ENCODE peak calls at places on chromosome 13, in four cellular contexts. F is WTC11, X is psoas muscle, M is AG04450. U is an unnamed sample.

GRCh38 chr13:49667773-49668172 is 23.5 kb downstream of the EBPL start:
- DNase-seq in F (no peak), X (no peak), M (no peak), U (no peak)

GRCh38 chr13:48233886-48234488 is 981 bp downstream of the ITM2B start:
- DNase-seq in F (no peak), X (no peak), M (no peak), U (no peak)

GRCh38 chr13:79936368-79937136 is 404.4 kb downstream of the SPRY2 start:
- DNase-seq in F (no peak), X (no peak), M (peak; percentile 97), U (no peak)

GRCh38 chr13:52399037-52399436 is 6.9 kb downstream of the THSD1 start:
- DNase-seq in F (no peak), X (no peak), M (no peak), U (no peak)

GRCh38 chr13:27636624-27637288 is 15.1 kb downstream of the POLR1D start:
- DNase-seq in F (no peak), X (no peak), M (no peak), U (no peak)

GRCh38 chr13:113275387-113275786 is 21.7 kb upstream of the LAMP1 start:
- DNase-seq in F (peak; percentile 57), X (peak; percentile 41), M (peak; percentile 39), U (no peak)

GRCh38 chr13:97004096-97004876 is 10.0 kb upstream of the OXGR1 start:
- DNase-seq in F (no peak), X (no peak), M (peak; percentile 18), U (no peak)

GRCh38 chr13:33728271-33729037 is 89.5 kb upstream of the RFC3 start:
- DNase-seq in F (no peak), X (peak; percentile 26), M (no peak), U (no peak)

GRCh38 chr13:66040506-66040905 is 1189.6 kb downstream of the PCDH9 start:
- DNase-seq in F (no peak), X (no peak), M (no peak), U (no peak)

GRCh38 chr13:47679391-47679790 is 321.7 kb downstream of the SUCLA2 start:
- DNase-seq in F (no peak), X (no peak), M (no peak), U (no peak)

GRCh38 chr13:110240943-110241342 is 66.0 kb downstream of the COL4A1 start:
- DNase-seq in F (no peak), X (no peak), M (no peak), U (no peak)

GRCh38 chr13:29706923-29707322 is 111.4 kb upstream of the SLC7A1 start:
- DNase-seq in F (no peak), X (no peak), M (no peak), U (no peak)

GRCh38 chr13:32726374-32727037 is 140.3 kb downstream of the PDS5B start:
- DNase-seq in F (no peak), X (no peak), M (no peak), U (no peak)

GRCh38 chr13:65631078-65631477 is 1599.1 kb downstream of the PCDH9 start:
- DNase-seq in F (no peak), X (no peak), M (no peak), U (no peak)

GRCh38 chr13:48710160-48710559 is 56.4 kb downstream of the CYSLTR2 start:
- DNase-seq in F (no peak), X (no peak), M (no peak), U (no peak)

GRCh38 chr13:57672168-57672567 is 40.6 kb downstream of the PCDH17 start:
- DNase-seq in F (no peak), X (no peak), M (no peak), U (no peak)

DNA sequence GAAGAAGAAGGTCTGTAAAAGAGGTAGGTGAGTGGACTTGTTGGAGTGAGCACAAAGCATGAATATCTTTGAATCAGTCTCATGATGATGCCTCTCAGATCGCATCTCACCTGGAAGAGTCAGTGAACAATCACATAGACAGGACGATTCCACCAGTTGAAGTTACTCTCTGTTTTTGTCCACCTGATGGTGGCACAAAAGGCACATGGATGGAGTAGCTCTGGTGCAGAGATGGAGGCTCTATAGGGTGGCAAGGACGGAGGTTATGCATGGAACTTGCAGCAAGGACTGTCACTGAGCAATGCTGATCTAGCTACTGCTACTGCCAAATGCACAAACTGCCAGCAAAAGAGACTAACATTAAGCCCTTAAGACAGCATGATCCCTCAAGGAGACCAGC is 10.3 kb upstream of the MYCBP2 start:
- DNase-seq in F (no peak), X (no peak), M (no peak), U (no peak)
- TF ChIP-seq CTCF in F (no peak), X (no peak), M (no peak), U (no peak)

DNA sequence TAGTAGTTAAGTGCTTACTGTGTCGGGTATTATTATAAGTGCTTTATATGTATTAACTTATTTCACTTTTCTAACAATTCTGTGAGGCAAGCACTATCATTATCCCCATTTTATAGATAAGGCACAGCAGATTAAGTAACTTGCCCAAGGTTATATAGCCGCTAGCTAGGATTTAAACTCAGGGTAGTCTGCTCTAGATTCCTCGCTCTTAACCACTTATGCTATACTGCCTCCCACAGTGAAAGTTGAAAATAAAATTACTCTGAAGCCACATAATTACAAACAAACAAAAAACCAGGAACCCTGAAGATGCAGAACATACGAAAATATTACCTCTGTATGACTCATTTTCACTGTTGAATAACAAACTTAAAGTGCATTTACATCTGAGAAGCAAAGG is 3.9 kb downstream of the TEX30 start:
- DNase-seq in F (no peak), X (no peak), M (no peak), U (no peak)
- TF ChIP-seq CTCF in F (no peak), X (no peak), M (no peak), U (no peak)

GRCh38 chr13:46171223-46171622 is 10.8 kb downstream of the LCP1 start:
- DNase-seq in F (no peak), X (no peak), M (no peak), U (no peak)

GRCh38 chr13:46168818-46169217 is 13.2 kb downstream of the LCP1 start:
- DNase-seq in F (no peak), X (no peak), M (no peak), U (no peak)

GRCh38 chr13:46171739-46172138 is 10.2 kb downstream of the LCP1 start:
- DNase-seq in F (no peak), X (no peak), M (no peak), U (no peak)

GRCh38 chr13:46170268-46170667 is 11.7 kb downstream of the LCP1 start:
- DNase-seq in F (no peak), X (no peak), M (no peak), U (no peak)

DNA sequence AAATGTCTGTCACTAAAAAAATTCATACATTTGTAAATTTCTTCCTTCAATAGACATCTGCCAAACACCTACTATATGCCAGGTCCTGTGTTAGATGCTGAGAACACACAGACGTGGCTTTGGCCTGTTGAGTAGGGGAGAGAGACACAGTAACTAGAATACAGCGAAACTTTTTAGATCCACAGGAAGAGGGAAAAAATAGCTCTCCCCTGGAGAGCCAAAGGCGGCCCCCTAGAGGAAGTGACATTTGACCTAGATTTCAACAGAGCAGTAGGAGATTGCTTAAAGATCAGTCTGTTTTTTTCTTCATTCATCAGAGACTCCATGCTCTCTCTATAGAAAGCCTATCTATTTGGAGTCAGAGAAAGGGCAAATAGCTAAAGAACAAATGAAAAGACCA is 11.3 kb downstream of the LCP1 start:
- DNase-seq in F (no peak), X (no peak), M (no peak), U (no peak)
- TF ChIP-seq CTCF in F (no peak), X (no peak), M (no peak), U (no peak)

GRCh38 chr13:21611385-21611784 is 7.4 kb upstream of the MICU2 start:
- DNase-seq in F (no peak), X (no peak), M (no peak), U (no peak)
- TF ChIP-seq CTCF in F (no peak), X (no peak), M (no peak), U (no peak)